ENCODE peak calls at places on chromosomes 4 and X, in five cellular contexts. D is fibroblast of lung, O is K562, P is uterus, U is upper lobe of left lung. I is an unnamed sample.

GRCh38 chrX:106802388-106803275 is at the start of gene TBC1D8B:
- DNase-seq in P (peak; percentile 87), U (peak; percentile 79), D (peak; percentile 92), O (peak; percentile 56), I (peak; percentile 70)

GRCh38 chr4:39036172-39036571 is 4.0 kb upstream of the TMEM156 start:
- DNase-seq in P (no peak), U (no peak), O (no peak), D (peak; percentile 61), I (no peak)

GRCh38 chr4:146292508-146292907 is 78.2 kb downstream of the REELD1 start:
- DNase-seq in O (peak; percentile 48), P (no peak), U (no peak), D (no peak), I (no peak)

GRCh38 chr4:80255374-80256095 is 10.9 kb upstream of the FGF5 start:
- DNase-seq in O (no peak), D (no peak), P (no peak), U (no peak), I (no peak)

GRCh38 chr4:148026022-148026421 is 294.1 kb downstream of the ARHGAP10 start:
- DNase-seq in D (peak; percentile 80), O (no peak), U (no peak), P (no peak), I (peak; percentile 71)

GRCh38 chrX:118216086-118216485 is 99.5 kb upstream of the KLHL13 start:
- DNase-seq in P (no peak), D (no peak), U (no peak), O (no peak), I (no peak)

GRCh38 chr4:1727117-1728031 is 6.1 kb downstream of the TACC3 start:
- DNase-seq in P (peak; percentile 61), D (peak; percentile 64), O (no peak), U (peak; percentile 89), I (no peak)

GRCh38 chrX:107450823-107451509 is 1.5 kb downstream of the FRMPD3 start:
- DNase-seq in U (no peak), D (no peak), O (peak; percentile 16), P (no peak), I (no peak)

DNA sequence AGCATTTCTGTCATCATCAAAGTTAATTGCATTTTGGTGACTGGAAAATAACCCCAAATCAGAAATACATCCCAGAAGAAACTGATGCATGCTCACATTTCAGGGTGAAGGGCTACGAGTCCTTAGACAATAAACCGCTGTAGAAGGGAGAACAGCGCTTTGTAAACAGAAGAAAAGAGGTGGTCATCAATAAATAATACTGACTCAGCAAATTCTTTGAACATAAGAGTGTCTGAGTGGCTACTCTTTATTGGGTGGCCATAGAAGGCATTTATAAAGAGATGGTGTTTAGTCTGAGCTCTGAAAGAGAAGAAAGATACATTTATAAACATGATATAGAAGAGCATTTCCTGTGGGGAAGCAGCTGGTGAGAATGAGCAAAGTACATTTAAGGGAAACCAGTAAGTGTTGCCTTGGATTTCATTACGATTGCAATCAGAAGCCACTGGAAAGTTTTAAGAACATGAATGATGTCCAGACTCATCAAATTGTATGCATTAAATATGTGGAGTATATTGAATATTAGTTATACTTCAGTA is 246.9 kb upstream of the GIMD1 start:
- DNase-seq in O (no peak), U (no peak), D (no peak), P (no peak), I (no peak)
- TF ChIP-seq CTCF in O (no peak), U (no peak), D (no peak), P (no peak), I (no peak)

DNA sequence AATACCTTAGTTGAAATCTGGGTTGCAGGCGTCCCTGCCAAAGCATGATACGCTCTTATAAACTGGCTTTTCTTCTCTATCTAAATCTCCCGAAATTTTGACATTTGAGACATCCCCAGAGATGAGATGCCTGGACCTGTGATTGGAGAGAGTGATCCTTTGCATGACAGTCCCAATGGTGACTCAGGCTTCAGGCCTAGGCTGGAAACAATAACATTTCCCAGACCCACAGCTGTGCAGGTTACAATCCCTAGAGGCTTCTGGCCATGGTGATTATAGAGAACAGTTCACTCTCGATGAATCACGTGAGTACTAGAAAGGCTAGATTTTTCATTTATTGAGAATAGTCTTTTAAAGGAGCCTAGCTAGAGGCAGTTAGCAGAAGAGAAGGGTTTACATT is 75.8 kb downstream of the SPATA18 start:
- DNase-seq in D (no peak), O (no peak), P (no peak), U (no peak), I (no peak)
- TF ChIP-seq CTCF in D (no peak), O (no peak), P (no peak), U (no peak), I (no peak)

GRCh38 chr4:84451546-84451945 is 47.5 kb downstream of the NKX6-1 start:
- DNase-seq in O (peak; percentile 1), P (no peak), U (no peak), D (peak; percentile 6), I (no peak)
- TF ChIP-seq CTCF in O (peak; percentile 43), P (no peak), U (no peak), D (peak; percentile 39), I (peak; percentile 28)

GRCh38 chrX:154758696-154759095 is 4.0 kb upstream of the DKC1 start:
- DNase-seq in U (peak; percentile 54), D (no peak), P (no peak), O (no peak), I (no peak)

GRCh38 chrX:154761977-154762528 is 611 bp upstream of the DKC1 start:
- DNase-seq in U (no peak), O (no peak), D (no peak), P (no peak), I (no peak)

GRCh38 chrX:154762529-154763296 is at the start of gene DKC1:
- DNase-seq in U (peak; percentile 97), D (peak; percentile 94), P (peak; percentile 94), O (peak; percentile 98), I (peak; percentile 88)
- TF ChIP-seq CTCF in U (peak; percentile 7), D (no peak), P (peak; percentile 24), O (no peak), I (peak; percentile 18)

GRCh38 chr4:186952709-186953108 is 229.1 kb upstream of the FAT1 start:
- DNase-seq in U (no peak), O (no peak), P (no peak), D (no peak), I (no peak)

GRCh38 chr4:186949847-186950246 is 226.2 kb upstream of the FAT1 start:
- DNase-seq in D (no peak), O (no peak), P (no peak), U (no peak), I (no peak)

GRCh38 chr4:186946140-186946539 is 222.5 kb upstream of the FAT1 start:
- DNase-seq in O (no peak), D (no peak), U (no peak), P (no peak), I (no peak)

GRCh38 chr4:186946682-186947294 is 223.1 kb upstream of the FAT1 start:
- DNase-seq in D (no peak), P (no peak), U (no peak), O (peak; percentile 58), I (no peak)

DNA sequence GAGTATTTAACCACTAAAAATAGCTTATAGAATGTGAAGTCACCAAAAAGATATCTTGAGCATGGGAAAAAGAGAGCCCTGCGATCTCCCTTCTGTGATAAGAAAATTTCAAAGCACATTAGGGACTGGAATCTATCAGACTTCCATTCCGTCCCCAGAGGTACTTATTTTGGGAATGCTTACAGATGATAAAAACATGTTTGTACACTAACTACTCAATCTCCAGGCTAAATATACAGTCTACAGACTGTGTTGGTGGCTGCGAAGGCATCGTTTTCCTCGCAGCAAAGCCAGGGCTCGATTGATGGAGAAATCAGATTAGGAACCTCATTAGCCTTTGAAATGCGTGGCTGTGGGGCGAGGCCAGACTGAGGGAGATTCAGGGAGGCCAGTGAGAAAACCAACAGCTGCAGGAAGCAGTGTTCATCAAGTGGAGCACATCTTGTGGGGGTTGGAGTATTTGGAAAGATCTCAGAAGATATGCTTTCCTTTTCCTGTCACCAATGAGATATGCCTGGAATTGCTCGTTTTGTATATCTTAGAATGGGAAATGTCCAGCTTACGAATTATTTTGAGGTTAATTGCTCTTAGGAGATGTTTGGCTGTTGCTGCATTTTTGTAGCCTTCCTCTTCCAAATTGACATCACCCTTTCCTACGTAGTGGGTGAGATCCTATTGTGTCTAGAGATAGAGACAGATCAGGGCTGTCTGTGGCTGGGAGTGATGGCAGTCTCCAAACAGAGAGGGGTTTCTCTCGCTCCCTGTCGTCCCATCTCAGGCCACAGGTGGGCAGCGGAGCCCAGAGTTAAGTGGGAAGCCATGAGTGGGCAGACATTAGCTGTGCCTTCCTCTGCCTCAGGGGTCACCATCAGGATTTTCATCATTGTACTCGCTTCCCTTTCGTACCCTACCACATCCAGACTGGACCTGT is 225.0 kb upstream of the FAT1 start:
- DNase-seq in O (no peak), P (no peak), D (peak; percentile 44), U (no peak), I (no peak)
- TF ChIP-seq CTCF in O (peak; percentile 47), P (no peak), D (peak; percentile 57), U (no peak), I (peak; percentile 43)

GRCh38 chrX:45596190-45596808 is 395.6 kb upstream of the DIPK2B start:
- DNase-seq in U (no peak), D (peak; percentile 39), P (no peak), O (no peak), I (no peak)

GRCh38 chrX:45601052-45601451 is 400.4 kb upstream of the DIPK2B start:
- DNase-seq in P (no peak), D (no peak), O (no peak), U (no peak), I (no peak)

GRCh38 chrX:45598841-45599240 is 398.2 kb upstream of the DIPK2B start:
- DNase-seq in O (no peak), U (no peak), D (peak; percentile 54), P (no peak), I (no peak)

GRCh38 chrX:45602151-45602550 is 401.5 kb upstream of the DIPK2B start:
- DNase-seq in P (no peak), D (peak; percentile 49), U (no peak), O (no peak), I (no peak)
- TF ChIP-seq CTCF in P (no peak), D (no peak), U (no peak), O (no peak), I (no peak)

DNA sequence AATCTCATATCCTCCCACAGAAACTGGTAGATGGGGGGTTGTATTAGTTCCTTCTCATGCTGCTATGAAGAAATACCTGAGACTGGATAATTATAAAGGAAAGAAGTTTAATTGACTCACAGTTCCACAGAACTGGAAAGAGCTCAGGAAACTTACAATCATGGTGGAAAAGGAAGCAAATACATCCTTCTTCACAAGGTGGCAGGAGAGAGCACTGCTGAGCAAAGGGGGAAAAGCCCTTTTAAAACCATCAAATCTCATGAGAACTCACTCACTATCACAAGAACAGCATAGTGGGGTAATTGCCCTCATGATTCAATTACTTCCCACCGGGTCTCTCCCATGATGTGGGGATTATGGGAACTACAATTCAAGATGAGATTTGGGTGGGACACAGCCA is 250.5 kb upstream of the GPRIN3 start:
- DNase-seq in O (no peak), P (no peak), U (no peak), D (no peak), I (no peak)
- TF ChIP-seq CTCF in O (peak; percentile 16), P (no peak), U (no peak), D (peak; percentile 24), I (no peak)

DNA sequence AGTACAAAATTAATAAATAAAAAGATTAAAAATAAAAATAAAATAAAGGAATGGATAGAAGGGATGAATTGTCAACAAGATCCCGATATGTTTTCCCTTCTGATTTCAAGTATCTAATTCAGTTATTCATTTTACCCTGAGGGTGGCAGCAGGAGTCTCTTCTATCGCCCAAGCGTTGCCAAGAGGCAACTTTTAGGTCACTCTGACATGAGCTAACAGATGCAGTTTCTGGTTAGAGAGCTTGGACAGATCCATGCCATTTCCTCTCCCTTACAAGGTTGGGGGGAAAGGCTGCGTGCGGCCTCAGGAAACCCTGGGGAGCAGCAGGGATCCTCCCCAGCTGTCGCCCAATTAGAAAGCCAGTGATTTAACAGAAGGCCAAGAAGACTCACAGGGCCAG is 35.3 kb upstream of the WAS start:
- DNase-seq in P (peak; percentile 59), D (peak; percentile 71), U (peak; percentile 31), O (peak; percentile 48), I (peak; percentile 15)
- TF ChIP-seq CTCF in P (peak; percentile 48), D (peak; percentile 22), U (no peak), O (peak; percentile 31), I (peak; percentile 19)

I was measured in AG09319.